ENCODE peak calls at places on chromosomes 2 and 18, in four cellular contexts. Y is astrocyte of the spinal cord, H is GM23248, S is A673. U is an unnamed sample.

GRCh38 chr2:163737169-163737439 is 1.3 kb upstream of the FIGN start:
- DNase-seq in Y (no peak), H (no peak), S (no peak), U (peak; percentile 50)

GRCh38 chr2:71948781-71949536 is 198.7 kb downstream of the CYP26B1 start:
- DNase-seq in Y (no peak), H (peak; percentile 92), S (no peak), U (no peak)

GRCh38 chr2:9178905-9179571 is 27.6 kb upstream of the ASAP2 start:
- DNase-seq in Y (peak; percentile 91), S (peak; percentile 51), H (peak; percentile 92), U (no peak)

GRCh38 chr2:33209976-33210375 is 263.2 kb downstream of the LTBP1 start:
- DNase-seq in S (no peak), Y (peak; percentile 74), H (peak; percentile 32), U (no peak)

GRCh38 chr18:36078751-36079529 is 11.6 kb upstream of the RPRD1A start:
- DNase-seq in H (peak; percentile 49), S (no peak), Y (peak; percentile 82), U (no peak)

GRCh38 chr2:70726947-70727725 is 40.9 kb downstream of the ADD2 start:
- DNase-seq in H (peak; percentile 88), S (no peak), Y (peak; percentile 29), U (no peak)

GRCh38 chr2:109663721-109664120 is 49.6 kb downstream of the SOWAHC start:
- DNase-seq in Y (peak; percentile 69), S (peak; percentile 32), H (peak; percentile 91), U (no peak)

GRCh38 chr18:37219257-37219656 is 346.3 kb downstream of the CELF4 start:
- DNase-seq in H (no peak), S (no peak), Y (no peak), U (peak; percentile 24)

GRCh38 chr2:102735431-102736130 is 26.2 kb upstream of the TMEM182 start:
- DNase-seq in Y (peak; percentile 12), S (no peak), H (no peak), U (peak; percentile 11)

GRCh38 chr2:29910960-29911359 is 10.4 kb downstream of the ALK start:
- DNase-seq in Y (no peak), S (no peak), H (no peak), U (no peak)

GRCh38 chr2:239399404-239399999 is 1.3 kb downstream of the HDAC4 start:
- DNase-seq in H (peak; percentile 53), S (peak; percentile 37), Y (peak; percentile 30), U (no peak)

GRCh38 chr2:234691968-234692955 is 195.4 kb upstream of the ARL4C start:
- DNase-seq in Y (no peak), H (no peak), S (no peak), U (no peak)

GRCh38 chr18:76847926-76848325 is 25.6 kb downstream of the ZNF236 start:
- DNase-seq in Y (no peak), S (no peak), H (no peak), U (peak; percentile 84)

GRCh38 chr2:175552902-175553301 is 371.4 kb upstream of the ATP5MC3 start:
- DNase-seq in H (no peak), S (no peak), Y (no peak), U (no peak)

GRCh38 chr2:79940366-79940765 is 364.2 kb downstream of the LRRTM1 start:
- DNase-seq in H (no peak), Y (no peak), S (no peak), U (no peak)

GRCh38 chr2:168830958-168831357 is 28.5 kb downstream of the NOSTRIN start:
- DNase-seq in Y (no peak), H (no peak), S (no peak), U (no peak)

GRCh38 chr2:188598551-188598950 is 306.9 kb downstream of the GULP1 start:
- DNase-seq in Y (peak; percentile 79), H (no peak), S (no peak), U (no peak)

GRCh38 chr2:108365656-108366055 is 12.1 kb upstream of the SULT1C4 start:
- DNase-seq in H (no peak), Y (no peak), S (no peak), U (no peak)

GRCh38 chr2:108367014-108367413 is 10.7 kb upstream of the SULT1C4 start:
- DNase-seq in S (no peak), H (no peak), Y (no peak), U (no peak)

GRCh38 chr2:108367776-108368175 is 10.0 kb upstream of the SULT1C4 start:
- DNase-seq in Y (peak; percentile 20), H (no peak), S (no peak), U (no peak)

GRCh38 chr2:108369153-108369552 is 8.6 kb upstream of the SULT1C4 start:
- DNase-seq in S (no peak), Y (no peak), H (no peak), U (no peak)

GRCh38 chr2:108370080-108370479 is 7.7 kb upstream of the SULT1C4 start:
- DNase-seq in Y (peak; percentile 22), H (no peak), S (no peak), U (no peak)
- H3K4me3 ChIP-seq in Y (no peak overlapping the region), H (no peak overlapping the region), S (no peak overlapping the region), U (no peak overlapping the region)

GRCh38 chr2:65407240-65407639 is 25.2 kb downstream of the SPRED2 start:
- DNase-seq in H (no peak), Y (no peak), S (peak; percentile 51), U (no peak)
- H3K4me3 ChIP-seq in H (no peak overlapping the region), Y (no peak overlapping the region), S (no peak overlapping the region), U (no peak overlapping the region)

GRCh38 chr2:160199683-160200389 is at the start of gene ITGB6:
- DNase-seq in H (no peak), Y (no peak), S (no peak), U (no peak)
- H3K4me3 ChIP-seq in H (no peak within 1 kb of the TSS), Y (no peak within 1 kb of the TSS), S (no peak within 1 kb of the TSS), U (no peak within 1 kb of the TSS)

DNA sequence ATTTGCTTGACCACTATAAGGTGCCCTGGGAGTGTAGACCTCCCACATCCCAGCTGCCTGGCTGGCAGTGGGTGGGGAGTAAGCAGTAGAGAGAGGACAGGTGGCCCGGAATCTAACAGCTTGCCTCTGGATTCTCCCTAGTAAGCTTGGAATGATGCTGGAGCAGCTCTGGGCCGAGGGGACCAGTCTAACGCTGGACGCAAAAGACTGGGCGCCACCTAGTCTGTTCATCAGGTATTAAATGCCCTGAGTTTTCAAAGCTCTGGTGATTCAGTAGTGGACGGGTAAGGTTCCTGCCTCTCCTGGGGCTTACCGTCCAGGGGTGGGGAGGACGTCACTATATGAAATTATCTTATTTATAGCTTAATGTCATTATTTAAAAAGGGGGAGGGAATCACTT is 648 bp upstream of the LYPD6B start:
- DNase-seq in S (no peak), Y (no peak), H (no peak), U (peak; percentile 76)
- H3K4me3 ChIP-seq in S (no peak overlapping the region), Y (no peak overlapping the region), H (peak overlapping the region; percentile 59), U (peak overlapping the region; percentile 68)

U was measured in GM23338.